ENCODE peak calls at places on chromosome 21, in ten cellular contexts. L, C, E, P, O, N, J, I, U and K are unnamed samples.

GRCh38 chr21:45516071-45516670 is 26.1 kb downstream of the SLC19A1 start:
- DNase-seq in J (no peak), E (no peak), P (no peak), L (no peak), N (no peak), C (no peak), I (no peak), O (no peak), U (no peak), K (no peak)

GRCh38 chr21:38643404-38644023 is 145.2 kb upstream of the ERG start:
- DNase-seq in N (no peak), O (no peak), J (no peak), P (no peak), E (no peak), C (no peak), L (no peak), U (no peak), I (no peak), K (no peak)

GRCh38 chr21:14877581-14878228 is 187.1 kb downstream of the NRIP1 start:
- DNase-seq in N (peak; percentile 29), J (no peak), O (no peak), E (peak; percentile 27), P (no peak), L (no peak), U (no peak), I (no peak), C (no peak), K (no peak)

GRCh38 chr21:31052489-31053142 is 14.3 kb upstream of the KRTAP19-8 start:
- DNase-seq in C (no peak), P (no peak), E (no peak), N (no peak), I (no peak), U (no peak), O (no peak), J (no peak), L (no peak), K (no peak)

GRCh38 chr21:16532841-16533240 is 803.1 kb downstream of the USP25 start:
- DNase-seq in P (no peak), N (no peak), L (no peak), U (no peak), O (no peak), I (no peak), C (no peak), E (no peak), J (no peak), K (no peak)

GRCh38 chr21:44865561-44866280 is 7.8 kb downstream of the PTTG1IP start:
- DNase-seq in O (no peak), L (no peak), U (no peak), C (no peak), E (no peak), J (no peak), P (no peak), N (no peak), I (no peak), K (peak; percentile 32)

GRCh38 chr21:42456457-42456856 is 39.6 kb downstream of the RSPH1 start:
- DNase-seq in J (no peak), U (no peak), E (no peak), C (no peak), L (no peak), I (peak; percentile 48), N (no peak), P (no peak), O (no peak), K (no peak)

GRCh38 chr21:32403201-32403701 is 9.3 kb upstream of the EVA1C start:
- DNase-seq in E (peak; percentile 51), U (peak; percentile 78), C (peak; percentile 77), I (peak; percentile 55), L (no peak), O (no peak), J (peak; percentile 55), P (peak; percentile 71), N (peak; percentile 51), K (peak; percentile 77)

GRCh38 chr21:33031152-33031551 is 5.4 kb downstream of the OLIG2 start:
- DNase-seq in E (no peak), P (no peak), J (no peak), L (no peak), U (no peak), N (no peak), O (no peak), C (no peak), I (no peak), K (no peak)

GRCh38 chr21:41170442-41170841 is 2.5 kb downstream of the BACE2 start:
- DNase-seq in U (peak; percentile 32), J (no peak), N (peak; percentile 37), E (peak; percentile 44), I (no peak), C (peak; percentile 68), O (no peak), P (no peak), L (no peak), K (peak; percentile 42)

GRCh38 chr21:27026501-27026900 is 59.6 kb upstream of the ADAMTS5 start:
- DNase-seq in J (no peak), C (no peak), O (no peak), U (no peak), E (no peak), N (no peak), P (peak; percentile 29), I (no peak), L (no peak), K (no peak)

GRCh38 chr21:34018910-34019309 is 54.5 kb upstream of the MRPS6 start:
- DNase-seq in E (no peak), L (no peak), N (no peak), P (no peak), O (no peak), I (no peak), J (no peak), C (no peak), U (no peak), K (peak; percentile 63)

GRCh38 chr21:42505090-42505726 is 8.4 kb upstream of the SLC37A1 start:
- DNase-seq in E (no peak), N (peak; percentile 79), L (no peak), J (no peak), P (no peak), O (no peak), U (no peak), I (no peak), C (no peak), K (no peak)

GRCh38 chr21:16588433-16588860 is 858.7 kb downstream of the USP25 start:
- DNase-seq in I (no peak), P (peak; percentile 75), L (no peak), O (peak; percentile 56), E (peak; percentile 58), N (no peak), J (peak; percentile 49), U (peak; percentile 45), C (peak; percentile 62), K (no peak)

GRCh38 chr21:14956826-14957225 is 108.0 kb downstream of the NRIP1 start:
- DNase-seq in I (no peak), L (peak; percentile 55), N (no peak), J (peak; percentile 16), E (no peak), U (no peak), O (no peak), C (no peak), P (no peak), K (no peak)

GRCh38 chr21:42346866-42347600 is 3.8 kb downstream of the TFF2 start:
- DNase-seq in O (no peak), L (no peak), C (no peak), E (no peak), N (no peak), J (no peak), U (no peak), P (no peak), I (no peak), K (no peak)